ENCODE peak calls at places on chromosomes 2 and 18, in four cellular contexts. C is endodermal cell, W is NT2/D1, X is GM23248. R is an unnamed sample.
A peak's percentile ranks its signal among the peaks of the same experiment; 100 is the strongest.

GRCh38 chr18:13136689-13137040 is 81.9 kb upstream of the LDLRAD4 start:
- DNase-seq in C (peak; percentile 70), W (no peak), X (peak; percentile 58), R (peak; percentile 36)

GRCh38 chr18:44771957-44772917 is 91.5 kb downstream of the SETBP1 start:
- DNase-seq in C (no peak), W (no peak), X (no peak), R (no peak)

GRCh38 chr2:240925191-240925575 is 19.0 kb downstream of the CROCC2 start:
- DNase-seq in C (no peak), W (no peak), X (no peak), R (no peak)

GRCh38 chr2:96876811-96877437 is 7.0 kb upstream of the SEMA4C start:
- DNase-seq in C (no peak), W (no peak), X (no peak), R (no peak)

GRCh38 chr2:70728128-70728527 is 39.9 kb downstream of the ADD2 start:
- DNase-seq in C (peak; percentile 87), W (no peak), X (peak; percentile 10), R (no peak)

GRCh38 chr2:60405266-60405665 is 148.2 kb downstream of the BCL11A start:
- DNase-seq in C (no peak), W (no peak), X (no peak), R (no peak)

GRCh38 chr2:18684202-18685040 is 95.1 kb upstream of the NT5C1B start:
- DNase-seq in C (no peak), W (no peak), X (peak; percentile 10), R (peak; percentile 60)

GRCh38 chr2:26130763-26131162 is 42.1 kb upstream of the GAREM2 start:
- DNase-seq in C (no peak), W (no peak), X (no peak), R (no peak)

GRCh38 chr2:12935726-12936125 is 219.0 kb downstream of the TRIB2 start:
- DNase-seq in C (no peak), W (no peak), X (no peak), R (no peak)

GRCh38 chr2:24919100-24919976 is 699 bp downstream of the ADCY3 start:
- DNase-seq in C (peak; percentile 71), W (no peak), X (peak; percentile 65), R (peak; percentile 48)

GRCh38 chr2:38010995-38011394 is 65.0 kb downstream of the CYP1B1 start:
- DNase-seq in C (no peak), W (no peak), X (no peak), R (no peak)

GRCh38 chr2:48454504-48454903 is 75.5 kb upstream of the STON1 start:
- DNase-seq in C (no peak), W (no peak), X (peak; percentile 40), R (peak; percentile 57)

GRCh38 chr2:156427067-156427466 is 9.1 kb upstream of the GPD2 start:
- DNase-seq in C (no peak), W (no peak), X (no peak), R (no peak)

GRCh38 chr2:152632736-152633135 is 84.5 kb downstream of the PRPF40A start:
- DNase-seq in C (no peak), W (no peak), X (no peak), R (no peak)

GRCh38 chr18:53385889-53386288 is 838.6 kb downstream of the MBD2 start:
- DNase-seq in C (no peak), W (no peak), X (no peak), R (no peak)

GRCh38 chr18:53380063-53380639 is 844.3 kb downstream of the MBD2 start:
- DNase-seq in C (peak; percentile 51), W (peak; percentile 13), X (peak; percentile 7), R (peak; percentile 72)

DNA sequence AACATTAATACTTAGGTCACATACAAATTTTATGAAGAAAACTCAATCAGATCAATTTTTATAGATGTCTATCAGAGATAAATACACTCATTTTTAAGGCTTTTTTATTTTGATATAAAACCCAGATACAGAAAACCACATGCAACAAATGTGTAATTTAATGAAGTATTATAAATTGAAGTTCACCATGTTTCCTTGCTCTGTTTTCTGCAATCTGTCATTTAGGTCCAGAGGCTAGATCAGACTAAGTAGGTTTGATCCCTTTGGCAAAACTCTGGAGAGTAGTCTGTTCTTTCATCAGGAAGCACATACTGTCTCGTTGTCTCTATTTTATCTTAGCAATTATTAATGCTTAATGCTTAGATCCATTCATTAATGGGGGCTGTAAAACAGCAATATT is 841.6 kb downstream of the MBD2 start:
- DNase-seq in C (no peak), W (no peak), X (no peak), R (no peak)
- H3K36me3 ChIP-seq in C (no peaks in the 10 kb centered on the region), W (no peaks in the 10 kb centered on the region), X (no peaks in the 10 kb centered on the region), R (no peaks in the 10 kb centered on the region)

GRCh38 chr2:215982465-215982875 is 30.9 kb downstream of the MREG start:
- DNase-seq in C (no peak), W (no peak), X (peak; percentile 90), R (no peak)
- H3K9ac ChIP-seq in C (no peak overlapping the region), W (no peak overlapping the region), X (no peak overlapping the region), R (no peak overlapping the region)

GRCh38 chr18:62493033-62493862 is 29.6 kb upstream of the ZCCHC2 start:
- DNase-seq in C (no peak), W (no peak), X (no peak), R (no peak)
- H3K4me1 ChIP-seq in C (no peaks in the 10 kb centered on the region), W (no peaks in the 10 kb centered on the region), X (no peaks in the 10 kb centered on the region), R (no peaks in the 10 kb centered on the region)

DNA sequence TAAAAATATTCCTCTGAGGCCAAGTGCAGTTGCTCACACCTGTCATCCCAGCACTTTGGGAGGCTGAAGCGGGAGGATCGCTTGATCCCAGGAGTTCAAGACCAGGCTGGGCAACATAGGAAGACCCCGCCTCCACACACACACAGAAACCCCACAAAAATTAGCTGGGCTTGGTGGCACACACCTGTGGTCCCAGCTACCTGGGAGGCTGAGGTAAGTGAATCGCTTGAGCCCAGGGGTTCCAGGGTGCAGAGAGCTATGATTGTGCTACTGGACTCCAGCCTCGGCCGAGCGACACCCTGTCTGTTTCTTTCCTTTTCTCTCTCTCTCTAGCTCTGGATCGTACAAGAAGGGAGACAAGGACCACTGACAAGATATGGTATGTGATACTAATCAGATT is 1.8 kb upstream of the XRCC5 start:
- DNase-seq in C (no peak), W (no peak), X (no peak), R (no peak)
- H3K36me3 ChIP-seq in C (peaks cover 19% of the 10 kb centered on the region), W (peaks cover 22% of the 10 kb centered on the region), X (peaks cover 19% of the 10 kb centered on the region), R (peaks cover 18% of the 10 kb centered on the region)

GRCh38 chr2:215486973-215487372 is 51.1 kb upstream of the FN1 start:
- DNase-seq in C (no peak), W (no peak), X (no peak), R (no peak)
- H3K9ac ChIP-seq in C (no peak overlapping the region), W (no peak overlapping the region), X (no peak overlapping the region), R (no peak overlapping the region)

DNA sequence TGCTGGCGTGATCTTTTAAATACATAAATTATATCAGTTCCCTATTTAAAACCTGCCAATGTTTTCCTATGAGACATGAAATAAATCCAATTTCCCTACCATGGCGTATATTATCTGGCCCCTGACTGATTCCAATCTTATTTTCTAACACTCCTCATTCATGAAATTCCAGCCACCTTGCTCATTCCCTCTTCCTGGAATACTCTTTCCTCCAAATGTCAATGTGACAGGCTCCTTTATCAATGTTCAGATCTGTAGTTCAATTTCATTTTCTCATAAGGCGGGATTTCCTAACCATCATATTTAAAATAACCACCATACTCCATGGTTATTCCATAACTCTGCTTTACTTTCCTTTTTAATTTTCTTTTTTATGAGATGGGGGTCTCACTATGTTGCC is 22.0 kb downstream of the SP3 start:
- DNase-seq in C (no peak), W (no peak), X (no peak), R (no peak)
- H3K4me1 ChIP-seq in C (peaks cover 3% of the 10 kb centered on the region), W (no peaks in the 10 kb centered on the region), X (peaks cover 31% of the 10 kb centered on the region), R (peaks cover 26% of the 10 kb centered on the region)

GRCh38 chr2:186044761-186045160 is 306.2 kb downstream of the FSIP2 start:
- DNase-seq in C (no peak), W (no peak), X (no peak), R (peak; percentile 11)
- H3K36me3 ChIP-seq in C (no peaks in the 10 kb centered on the region), W (no peaks in the 10 kb centered on the region), X (no peaks in the 10 kb centered on the region), R (no peaks in the 10 kb centered on the region)

GRCh38 chr2:10392100-10392499 is 56.0 kb downstream of the ODC1 start:
- DNase-seq in C (no peak), W (no peak), X (no peak), R (no peak)

GRCh38 chr2:10387033-10387432 is 61.1 kb downstream of the ODC1 start:
- DNase-seq in C (no peak), W (no peak), X (no peak), R (no peak)

GRCh38 chr2:10390369-10390801 is 57.7 kb downstream of the ODC1 start:
- DNase-seq in C (no peak), W (no peak), X (peak; percentile 82), R (no peak)

GRCh38 chr2:10389191-10389590 is 58.9 kb downstream of the ODC1 start:
- DNase-seq in C (no peak), W (no peak), X (no peak), R (no peak)

DNA sequence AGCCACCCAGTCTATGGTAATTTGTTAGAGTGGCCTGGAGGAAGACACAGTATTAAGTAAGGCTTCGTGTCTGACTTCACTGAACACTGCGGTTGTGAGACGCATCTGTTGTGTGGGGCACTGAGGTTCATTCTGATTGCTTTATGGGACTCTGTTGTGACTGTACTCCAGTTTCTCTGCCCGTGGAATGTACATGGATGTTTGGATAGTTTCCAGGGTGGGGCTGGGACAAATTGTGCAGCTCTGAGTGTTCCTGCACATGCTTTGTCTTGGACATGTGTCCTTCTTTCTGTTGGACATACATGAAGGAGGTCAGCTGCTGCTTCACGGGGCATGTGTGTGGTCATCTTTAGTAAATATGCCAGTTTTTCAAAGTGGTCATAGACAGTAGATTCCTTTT is 58.5 kb downstream of the ODC1 start:
- DNase-seq in C (no peak), W (no peak), X (peak; percentile 79), R (peak; percentile 48)
- H3K9ac ChIP-seq in C (no peak overlapping the region), W (no peak overlapping the region), X (peak overlapping the region; percentile 36), R (no peak overlapping the region)

GRCh38 chr2:198534756-198535155 is 730.4 kb downstream of the PLCL1 start:
- DNase-seq in C (no peak), W (no peak), X (no peak), R (no peak)
- H3K4me1 ChIP-seq in C (no peaks in the 10 kb centered on the region), W (no peaks in the 10 kb centered on the region), X (no peaks in the 10 kb centered on the region), R (no peaks in the 10 kb centered on the region)

R was measured in adipocyte.